ENCODE peak calls at places on chromosome 1, in nine cellular contexts. L is ovary, M is heart left ventricle, P is uterus, A is psoas muscle, D is fibroblast of lung, I is IMR-90, Q is vagina, B is upper lobe of right lung. V is an unnamed sample.
A peak's percentile ranks its signal among the peaks of the same experiment; 100 is the strongest.

GRCh38 chr1:81512242-81512641 is 288.5 kb upstream of the ADGRL2 start:
- DNase-seq in L (no peak), A (no peak), P (no peak), Q (no peak), M (no peak), B (no peak), D (peak; percentile 9), I (no peak), V (no peak)

GRCh38 chr1:232675267-232675666 is 45.3 kb upstream of the SIPA1L2 start:
- DNase-seq in M (no peak), A (no peak), I (peak; percentile 13), P (no peak), B (no peak), L (no peak), D (peak; percentile 14), Q (no peak), V (no peak)

GRCh38 chr1:91623020-91623419 is 122.4 kb downstream of the CDC7 start:
- DNase-seq in B (no peak), A (no peak), P (no peak), I (no peak), L (no peak), Q (no peak), D (no peak), M (no peak), V (no peak)

GRCh38 chr1:161342836-161343235 is 24.8 kb downstream of the CFAP126 start:
- DNase-seq in I (no peak), L (no peak), Q (no peak), A (no peak), D (no peak), B (no peak), M (no peak), P (no peak), V (no peak)

GRCh38 chr1:4749406-4749805 is 95.0 kb downstream of the AJAP1 start:
- DNase-seq in Q (no peak), P (no peak), L (no peak), B (no peak), I (no peak), A (no peak), M (no peak), D (no peak), V (no peak)

GRCh38 chr1:198856601-198857000 is 217.8 kb downstream of the PTPRC start:
- DNase-seq in P (no peak), Q (no peak), I (no peak), M (no peak), B (no peak), A (no peak), D (no peak), L (no peak), V (no peak)

GRCh38 chr1:190849346-190849745 is 371.7 kb upstream of the BRINP3 start:
- DNase-seq in A (no peak), M (no peak), B (no peak), I (no peak), D (no peak), P (no peak), L (no peak), Q (no peak), V (no peak)

GRCh38 chr1:181111559-181111958 is 23.1 kb downstream of the IER5 start:
- DNase-seq in P (no peak), D (peak; percentile 51), I (peak; percentile 61), M (no peak), Q (no peak), L (no peak), A (no peak), B (no peak), V (no peak)

GRCh38 chr1:56477164-56478111 is 101.9 kb downstream of the PLPP3 start:
- DNase-seq in D (peak; percentile 63), L (peak; percentile 82), B (peak; percentile 89), I (peak; percentile 65), A (peak; percentile 83), M (peak; percentile 85), P (peak; percentile 73), Q (no peak), V (peak; percentile 28)

GRCh38 chr1:218847966-218848365 is 325.7 kb upstream of the LYPLAL1 start:
- DNase-seq in I (no peak), Q (no peak), P (no peak), B (no peak), L (no peak), A (no peak), D (no peak), M (no peak), V (no peak)

GRCh38 chr1:204692852-204693356 is 7.4 kb upstream of the LRRN2 start:
- DNase-seq in M (no peak), L (no peak), Q (no peak), P (no peak), B (no peak), D (no peak), A (no peak), I (no peak), V (no peak)

GRCh38 chr1:173422456-173422976 is 54.6 kb upstream of the PRDX6 start:
- DNase-seq in B (no peak), I (no peak), Q (no peak), A (no peak), L (no peak), D (no peak), P (no peak), M (no peak), V (no peak)

GRCh38 chr1:55050283-55050682 is 10.9 kb downstream of the PCSK9 start:
- DNase-seq in D (peak; percentile 62), P (no peak), M (no peak), I (peak; percentile 62), A (no peak), Q (no peak), B (no peak), L (no peak), V (no peak)

GRCh38 chr1:155127672-155128468 is at the start of gene EFNA1:
- DNase-seq in Q (no peak), P (peak; percentile 49), D (peak; percentile 5), M (peak; percentile 88), A (peak; percentile 77), L (peak; percentile 48), I (no peak), B (peak; percentile 90), V (peak; percentile 17)
- H3K4me1 ChIP-seq in Q (peaks cover 87% of the 10 kb centered on the region), P (peaks cover 23% of the 10 kb centered on the region), D (peaks cover 2% of the 10 kb centered on the region), M (peaks cover 37% of the 10 kb centered on the region), A (peaks cover 24% of the 10 kb centered on the region), L (peaks cover 15% of the 10 kb centered on the region), I (peaks cover 22% of the 10 kb centered on the region), B (peaks cover 37% of the 10 kb centered on the region), V (peaks cover 23% of the 10 kb centered on the region)

DNA sequence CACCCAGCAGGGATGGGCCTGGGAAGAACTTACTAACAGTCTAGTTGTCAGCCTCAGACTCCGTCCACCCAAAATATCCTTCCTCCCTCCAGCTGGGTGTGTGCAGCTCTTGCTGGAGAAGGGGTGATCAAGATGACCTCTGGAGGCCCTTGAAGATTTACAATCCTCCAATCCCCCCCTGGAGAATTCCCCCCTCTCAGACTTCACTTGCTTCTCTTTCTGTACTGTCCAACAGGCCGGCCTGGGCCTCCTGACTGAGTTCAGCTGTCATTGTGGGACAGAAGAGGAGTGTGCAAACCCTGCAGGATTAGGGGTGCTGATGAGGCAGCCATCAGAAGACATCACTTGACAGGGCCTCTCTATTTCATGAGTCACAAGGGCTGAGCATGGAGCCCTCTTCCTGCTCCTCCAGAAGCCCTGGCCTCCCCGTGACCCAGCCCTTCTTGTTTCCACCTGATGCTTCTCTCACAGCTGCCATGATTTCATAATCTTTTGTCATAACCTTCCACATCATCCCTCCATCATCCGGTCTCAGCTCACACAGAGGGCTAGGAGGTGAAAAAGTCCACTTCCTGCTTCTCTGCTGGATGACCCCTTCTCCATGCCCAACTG is 17.5 kb upstream of the IGFN1 start:
- DNase-seq in I (peak; percentile 54), P (no peak), Q (no peak), A (peak; percentile 76), M (no peak), D (peak; percentile 42), L (no peak), B (no peak), V (peak; percentile 92)
- TF ChIP-seq CTCF in I (no peak), P (no peak), Q (no peak), A (no peak), M (no peak), D (no peak), L (no peak), B (no peak), V (no peak)

GRCh38 chr1:246641394-246641793 is 75.1 kb downstream of the CNST start:
- DNase-seq in I (no peak), A (no peak), B (no peak), Q (no peak), L (no peak), P (no peak), D (no peak), M (no peak), V (no peak)

GRCh38 chr1:246642719-246643118 is 76.5 kb downstream of the CNST start:
- DNase-seq in P (no peak), B (no peak), Q (no peak), A (no peak), D (no peak), L (no peak), M (no peak), I (no peak), V (no peak)

GRCh38 chr1:246639732-246640131 is 73.5 kb downstream of the CNST start:
- DNase-seq in B (no peak), I (no peak), D (no peak), M (no peak), L (no peak), P (no peak), A (no peak), Q (no peak), V (no peak)

GRCh38 chr1:246638941-246639655 is 72.8 kb downstream of the CNST start:
- DNase-seq in M (no peak), I (no peak), P (no peak), B (no peak), A (no peak), L (no peak), D (no peak), Q (no peak), V (peak; percentile 37)

DNA sequence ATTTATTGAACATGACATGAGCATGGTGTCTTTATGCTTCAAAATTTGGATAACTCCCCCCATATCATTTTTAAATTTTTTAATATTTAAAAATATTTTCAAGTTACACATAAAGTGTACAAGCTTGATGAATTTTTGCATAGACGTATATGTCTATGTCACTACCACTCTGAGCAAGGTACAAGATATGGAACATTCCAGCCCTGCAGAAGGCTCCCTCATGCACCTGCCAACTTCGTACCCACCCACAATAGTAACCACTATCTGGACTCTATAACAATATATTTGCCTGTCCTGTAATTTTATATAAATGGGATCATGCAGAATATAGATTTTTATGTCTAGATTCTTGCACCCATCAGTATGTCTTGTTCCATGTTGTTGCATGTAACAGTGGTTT is 74.5 kb downstream of the CNST start:
- DNase-seq in B (no peak), Q (no peak), P (no peak), I (no peak), M (no peak), D (no peak), L (no peak), A (no peak), V (no peak)
- H3K9me3 ChIP-seq in B (no peaks in the 10 kb centered on the region), Q (no peaks in the 10 kb centered on the region), P (no peaks in the 10 kb centered on the region), I (no peaks in the 10 kb centered on the region), M (no peaks in the 10 kb centered on the region), D (no peaks in the 10 kb centered on the region), L (no peaks in the 10 kb centered on the region), A (no peaks in the 10 kb centered on the region), V (no peaks in the 10 kb centered on the region)

DNA sequence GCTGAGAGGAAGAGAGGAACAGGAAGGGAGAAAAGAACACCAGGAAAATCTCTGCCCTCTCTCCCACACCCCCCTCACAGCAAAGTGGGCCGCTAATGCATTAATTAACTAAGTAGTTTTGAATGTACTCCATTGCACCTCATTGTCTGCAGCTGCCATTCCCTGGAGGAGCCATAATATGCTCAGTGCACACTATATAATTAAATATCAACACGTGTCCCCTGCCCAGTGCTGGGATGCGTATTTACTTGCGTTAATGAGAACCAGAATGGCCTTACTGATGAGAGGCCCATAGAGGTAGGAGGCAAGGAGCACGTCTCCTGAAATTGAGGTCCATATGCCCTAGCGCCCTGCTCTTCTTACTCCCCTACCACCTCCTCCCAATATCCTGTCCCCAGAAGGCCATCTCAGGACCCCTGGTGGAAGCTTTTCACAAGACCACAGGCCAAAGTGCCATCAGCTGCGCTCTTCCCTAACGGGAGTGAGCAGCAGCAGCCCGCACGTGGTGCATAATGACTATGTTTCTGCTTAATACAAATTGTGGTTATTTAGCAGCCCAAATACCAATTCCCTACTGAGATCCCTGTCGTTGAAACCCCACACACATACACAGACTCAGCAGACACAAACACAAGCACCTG is 76.8 kb downstream of the PLXNA2 start:
- DNase-seq in P (no peak), I (no peak), Q (no peak), B (no peak), A (no peak), D (no peak), M (no peak), L (no peak), V (no peak)
- H3K4me1 ChIP-seq in P (peaks cover 1% of the 10 kb centered on the region), I (peaks cover 2% of the 10 kb centered on the region), Q (peaks cover 13% of the 10 kb centered on the region), B (peaks cover 20% of the 10 kb centered on the region), A (peaks cover 48% of the 10 kb centered on the region), D (no peaks in the 10 kb centered on the region), M (peaks cover 15% of the 10 kb centered on the region), L (peaks cover 3% of the 10 kb centered on the region), V (peaks cover 37% of the 10 kb centered on the region)